ENCODE peak calls at places on chromosomes 3 and 15, in five cellular contexts. One of them, this sample, is unnamed.
A peak's percentile ranks its signal among the peaks of the same experiment; 100 is the strongest.

GRCh38 chr3:11509175-11510000 is 134.3 kb downstream of the VGLL4 start:
- DNase-seq in HepG2: peak; percentile 31
- DNase-seq in HCT116: no peak
- DNase-seq in breast epithelium: peak; percentile 31
- DNase-seq in upper lobe of left lung: peak; percentile 48
- DNase-seq in this sample: peak; percentile 53

GRCh38 chr3:66405701-66406091 is 95.1 kb downstream of the LRIG1 start:
- DNase-seq in HepG2: no peak
- DNase-seq in HCT116: no peak
- DNase-seq in breast epithelium: no peak
- DNase-seq in upper lobe of left lung: peak; percentile 60
- DNase-seq in this sample: no peak

GRCh38 chr3:182800508-182800907 is 7.2 kb downstream of the ATP11B start:
- DNase-seq in HepG2: no peak
- DNase-seq in HCT116: no peak
- DNase-seq in breast epithelium: no peak
- DNase-seq in upper lobe of left lung: no peak
- DNase-seq in this sample: no peak

GRCh38 chr3:19543212-19543841 is 390.7 kb downstream of the EFHB start:
- DNase-seq in HepG2: peak; percentile 15
- DNase-seq in HCT116: peak; percentile 1
- DNase-seq in breast epithelium: no peak
- DNase-seq in upper lobe of left lung: no peak
- DNase-seq in this sample: no peak

GRCh38 chr15:101128191-101128590 is 123.7 kb downstream of the CHSY1 start:
- DNase-seq in HepG2: no peak
- DNase-seq in HCT116: no peak
- DNase-seq in breast epithelium: no peak
- DNase-seq in upper lobe of left lung: no peak
- DNase-seq in this sample: no peak

GRCh38 chr15:32683906-32684584 is 33.8 kb upstream of the GREM1 start:
- DNase-seq in HepG2: no peak
- DNase-seq in HCT116: no peak
- DNase-seq in breast epithelium: no peak
- DNase-seq in upper lobe of left lung: no peak
- DNase-seq in this sample: no peak

GRCh38 chr3:57451150-57451846 is 92.8 kb downstream of the DNAH12 start:
- DNase-seq in HepG2: peak; percentile 6
- DNase-seq in HCT116: no peak
- DNase-seq in breast epithelium: no peak
- DNase-seq in upper lobe of left lung: peak; percentile 3
- DNase-seq in this sample: no peak

GRCh38 chr3:128395500-128396125 is 71.1 kb downstream of the DNAJB8 start:
- DNase-seq in HepG2: no peak
- DNase-seq in HCT116: no peak
- DNase-seq in breast epithelium: no peak
- DNase-seq in upper lobe of left lung: no peak
- DNase-seq in this sample: no peak

GRCh38 chr3:61564405-61565059 is 3.2 kb downstream of the PTPRG start:
- DNase-seq in HepG2: no peak
- DNase-seq in HCT116: no peak
- DNase-seq in breast epithelium: peak; percentile 61
- DNase-seq in upper lobe of left lung: peak; percentile 95
- DNase-seq in this sample: peak; percentile 74

GRCh38 chr15:69056365-69056764 is 41.9 kb downstream of the NOX5 start:
- DNase-seq in HepG2: no peak
- DNase-seq in HCT116: no peak
- DNase-seq in breast epithelium: no peak
- DNase-seq in upper lobe of left lung: no peak
- DNase-seq in this sample: no peak

GRCh38 chr3:148074916-148075315 is 622.8 kb upstream of the AGTR1 start:
- DNase-seq in HepG2: no peak
- DNase-seq in HCT116: no peak
- DNase-seq in breast epithelium: no peak
- DNase-seq in upper lobe of left lung: no peak
- DNase-seq in this sample: no peak

GRCh38 chr3:160403028-160403545 is 3.6 kb downstream of the SMC4 start:
- DNase-seq in HepG2: no peak
- DNase-seq in HCT116: no peak
- DNase-seq in breast epithelium: no peak
- DNase-seq in upper lobe of left lung: no peak
- DNase-seq in this sample: no peak

GRCh38 chr15:31974855-31975421 is 55.4 kb upstream of the CHRNA7 start:
- DNase-seq in HepG2: peak; percentile 25
- DNase-seq in HCT116: no peak
- DNase-seq in breast epithelium: no peak
- DNase-seq in upper lobe of left lung: no peak
- DNase-seq in this sample: no peak

GRCh38 chr3:104604326-104605010 is 762.2 kb upstream of the ALCAM start:
- DNase-seq in HepG2: no peak
- DNase-seq in HCT116: peak; percentile 18
- DNase-seq in breast epithelium: no peak
- DNase-seq in upper lobe of left lung: no peak
- DNase-seq in this sample: no peak

GRCh38 chr3:13013994-13014754 is 59.1 kb downstream of the IQSEC1 start:
- DNase-seq in HepG2: no peak
- DNase-seq in HCT116: no peak
- DNase-seq in breast epithelium: no peak
- DNase-seq in upper lobe of left lung: no peak
- DNase-seq in this sample: no peak

GRCh38 chr3:30344288-30344687 is 262.1 kb upstream of the TGFBR2 start:
- DNase-seq in HepG2: peak; percentile 89
- DNase-seq in HCT116: no peak
- DNase-seq in breast epithelium: no peak
- DNase-seq in upper lobe of left lung: no peak
- DNase-seq in this sample: no peak

GRCh38 chr3:55547086-55547666 is 60.1 kb upstream of the WNT5A start:
- DNase-seq in HepG2: no peak
- DNase-seq in HCT116: no peak
- DNase-seq in breast epithelium: no peak
- DNase-seq in upper lobe of left lung: peak; percentile 50
- DNase-seq in this sample: no peak

GRCh38 chr3:18024715-18025114 is 282.3 kb upstream of the TBC1D5 start:
- DNase-seq in HepG2: no peak
- DNase-seq in HCT116: no peak
- DNase-seq in breast epithelium: no peak
- DNase-seq in upper lobe of left lung: no peak
- DNase-seq in this sample: no peak

GRCh38 chr3:193665370-193665989 is 72.5 kb downstream of the OPA1 start:
- DNase-seq in HepG2: peak; percentile 25
- DNase-seq in HCT116: peak; percentile 23
- DNase-seq in breast epithelium: no peak
- DNase-seq in upper lobe of left lung: no peak
- DNase-seq in this sample: no peak

GRCh38 chr3:47910777-47911440 is 105.3 kb downstream of the MAP4 start:
- DNase-seq in HepG2: peak; percentile 14
- DNase-seq in HCT116: peak; percentile 81
- DNase-seq in breast epithelium: no peak
- DNase-seq in upper lobe of left lung: no peak
- DNase-seq in this sample: no peak

GRCh38 chr3:72340476-72341379 is 507.5 kb downstream of the SHQ1 start:
- DNase-seq in HepG2: no peak
- DNase-seq in HCT116: no peak
- DNase-seq in breast epithelium: no peak
- DNase-seq in upper lobe of left lung: no peak
- DNase-seq in this sample: no peak

GRCh38 chr3:8529197-8529637 is 27.6 kb downstream of the LMCD1 start:
- DNase-seq in HepG2: peak; percentile 59
- DNase-seq in HCT116: no peak
- DNase-seq in breast epithelium: no peak
- DNase-seq in upper lobe of left lung: no peak
- DNase-seq in this sample: no peak

GRCh38 chr3:20148456-20148855 is 37.5 kb downstream of the SGO1 start:
- DNase-seq in HepG2: no peak
- DNase-seq in HCT116: no peak
- DNase-seq in breast epithelium: no peak
- DNase-seq in upper lobe of left lung: no peak
- DNase-seq in this sample: no peak

GRCh38 chr3:154188846-154189245 is 67.7 kb downstream of the ARHGEF26 start:
- DNase-seq in HepG2: no peak
- DNase-seq in HCT116: no peak
- DNase-seq in breast epithelium: no peak
- DNase-seq in upper lobe of left lung: no peak
- DNase-seq in this sample: no peak

GRCh38 chr3:58206406-58207011 is 4.3 kb downstream of the DNASE1L3 start:
- DNase-seq in HepG2: peak; percentile 47
- DNase-seq in HCT116: no peak
- DNase-seq in breast epithelium: no peak
- DNase-seq in upper lobe of left lung: no peak
- DNase-seq in this sample: no peak

GRCh38 chr3:188279696-188280398 is 125.9 kb downstream of the LPP start:
- DNase-seq in HepG2: no peak
- DNase-seq in HCT116: no peak
- DNase-seq in breast epithelium: no peak
- DNase-seq in upper lobe of left lung: no peak
- DNase-seq in this sample: no peak

GRCh38 chr15:28106294-28107110 is 7.4 kb upstream of the OCA2 start:
- DNase-seq in HepG2: no peak
- DNase-seq in HCT116: no peak
- DNase-seq in breast epithelium: no peak
- DNase-seq in upper lobe of left lung: peak; percentile 87
- DNase-seq in this sample: no peak

GRCh38 chr3:197709135-197709534 is 27.6 kb downstream of the RUBCN start:
- DNase-seq in HepG2: no peak
- DNase-seq in HCT116: no peak
- DNase-seq in breast epithelium: no peak
- DNase-seq in upper lobe of left lung: no peak
- DNase-seq in this sample: no peak

GRCh38 chr3:120348065-120348980 is 831 bp downstream of the LRRC58 start:
- DNase-seq in HepG2: peak; percentile 6
- DNase-seq in HCT116: no peak
- DNase-seq in breast epithelium: peak; percentile 24
- DNase-seq in upper lobe of left lung: no peak
- DNase-seq in this sample: no peak

GRCh38 chr3:64349531-64349930 is 124.3 kb upstream of the PRICKLE2 start:
- DNase-seq in HepG2: no peak
- DNase-seq in HCT116: no peak
- DNase-seq in breast epithelium: no peak
- DNase-seq in upper lobe of left lung: no peak
- DNase-seq in this sample: no peak

GRCh38 chr3:42654331-42655201 is 1.1 kb downstream of the ZBTB47 start:
- DNase-seq in HepG2: peak; percentile 44
- DNase-seq in HCT116: no peak
- DNase-seq in breast epithelium: no peak
- DNase-seq in upper lobe of left lung: peak; percentile 93
- DNase-seq in this sample: no peak

GRCh38 chr3:99118381-99118780 is 216.9 kb upstream of the DCBLD2 start:
- DNase-seq in HepG2: no peak
- DNase-seq in HCT116: no peak
- DNase-seq in breast epithelium: no peak
- DNase-seq in upper lobe of left lung: no peak
- DNase-seq in this sample: no peak

GRCh38 chr15:48221885-48222284 is 15.8 kb downstream of the SLC12A1 start:
- DNase-seq in HepG2: no peak
- DNase-seq in HCT116: no peak
- DNase-seq in breast epithelium: no peak
- DNase-seq in upper lobe of left lung: no peak
- DNase-seq in this sample: no peak

GRCh38 chr15:34721802-34722795 is 32.7 kb downstream of the GJD2 start:
- DNase-seq in HepG2: peak; percentile 20
- DNase-seq in HCT116: peak; percentile 7
- DNase-seq in breast epithelium: no peak
- DNase-seq in upper lobe of left lung: peak; percentile 79
- DNase-seq in this sample: no peak

GRCh38 chr3:195872800-195873199 is 35.6 kb downstream of the TNK2 start:
- DNase-seq in HepG2: no peak
- DNase-seq in HCT116: no peak
- DNase-seq in breast epithelium: no peak
- DNase-seq in upper lobe of left lung: peak; percentile 63
- DNase-seq in this sample: no peak
- TF ChIP-seq POLR2AphosphoS5 in HepG2: no peak
- TF ChIP-seq POLR2AphosphoS5 in HCT116: no peak
- TF ChIP-seq POLR2AphosphoS5 in breast epithelium: no peak
- TF ChIP-seq POLR2AphosphoS5 in upper lobe of left lung: no peak
- TF ChIP-seq POLR2AphosphoS5 in this sample: no peak

GRCh38 chr3:171427771-171428320 is 32.4 kb downstream of the TNIK start:
- DNase-seq in HepG2: no peak
- DNase-seq in HCT116: no peak
- DNase-seq in breast epithelium: no peak
- DNase-seq in upper lobe of left lung: no peak
- DNase-seq in this sample: no peak

GRCh38 chr3:171429635-171430034 is 30.6 kb downstream of the TNIK start:
- DNase-seq in HepG2: no peak
- DNase-seq in HCT116: no peak
- DNase-seq in breast epithelium: no peak
- DNase-seq in upper lobe of left lung: no peak
- DNase-seq in this sample: no peak

GRCh38 chr3:171428321-171428787 is 31.9 kb downstream of the TNIK start:
- DNase-seq in HepG2: no peak
- DNase-seq in HCT116: no peak
- DNase-seq in breast epithelium: no peak
- DNase-seq in upper lobe of left lung: no peak
- DNase-seq in this sample: no peak

GRCh38 chr3:171430530-171430929 is 29.7 kb downstream of the TNIK start:
- DNase-seq in HepG2: no peak
- DNase-seq in HCT116: no peak
- DNase-seq in breast epithelium: no peak
- DNase-seq in upper lobe of left lung: no peak
- DNase-seq in this sample: no peak

GRCh38 chr3:171428892-171429291 is 31.3 kb downstream of the TNIK start:
- DNase-seq in HepG2: no peak
- DNase-seq in HCT116: no peak
- DNase-seq in breast epithelium: no peak
- DNase-seq in upper lobe of left lung: no peak
- DNase-seq in this sample: no peak
- H3K27ac ChIP-seq in HepG2: no peak overlapping the region
- H3K27ac ChIP-seq in HCT116: no peak overlapping the region
- H3K27ac ChIP-seq in breast epithelium: no peak overlapping the region
- H3K27ac ChIP-seq in upper lobe of left lung: no peak overlapping the region
- H3K27ac ChIP-seq in this sample: no peak overlapping the region

GRCh38 chr15:78881681-78882080 is 9.0 kb downstream of the MORF4L1 start:
- DNase-seq in HepG2: no peak
- DNase-seq in HCT116: no peak
- DNase-seq in breast epithelium: no peak
- DNase-seq in upper lobe of left lung: no peak
- DNase-seq in this sample: no peak
- H3K4me1 ChIP-seq in HepG2: peaks cover 86% of the 10 kb centered on the region
- H3K4me1 ChIP-seq in HCT116: peaks cover 16% of the 10 kb centered on the region
- H3K4me1 ChIP-seq in breast epithelium: no peaks in the 10 kb centered on the region
- H3K4me1 ChIP-seq in upper lobe of left lung: peaks cover 41% of the 10 kb centered on the region
- H3K4me1 ChIP-seq in this sample: peaks cover 2% of the 10 kb centered on the region

DNA sequence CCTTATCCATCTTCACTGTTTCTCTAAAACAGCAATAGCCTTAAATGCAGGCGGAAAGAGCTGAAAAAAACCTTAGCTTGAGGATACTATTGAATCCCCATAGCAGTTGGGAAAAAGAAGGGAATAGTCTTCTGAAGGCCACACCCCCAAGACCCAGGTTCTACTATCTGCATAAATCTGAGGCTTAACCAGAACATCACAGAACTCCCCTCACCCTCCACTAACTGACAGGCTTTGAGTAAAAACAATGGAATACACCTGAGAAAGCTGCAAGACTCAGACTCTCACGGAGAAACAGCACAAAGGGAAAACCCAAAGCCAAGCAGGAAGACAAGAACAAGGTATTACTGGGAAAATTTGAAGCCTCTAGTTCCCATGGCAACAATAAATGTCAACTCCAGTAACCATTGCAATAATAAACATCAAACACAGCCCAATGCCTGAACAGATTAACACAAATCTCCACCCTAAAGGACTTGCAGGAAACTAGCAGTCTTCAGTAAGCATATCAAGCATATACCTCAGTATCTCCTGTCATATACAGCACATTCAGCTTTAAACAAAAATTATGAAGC is 56.4 kb downstream of the TMCC1 start:
- DNase-seq in HepG2: no peak
- DNase-seq in HCT116: no peak
- DNase-seq in breast epithelium: no peak
- DNase-seq in upper lobe of left lung: no peak
- DNase-seq in this sample: no peak
- TF ChIP-seq POLR2AphosphoS5 in HepG2: no peak
- TF ChIP-seq POLR2AphosphoS5 in HCT116: no peak
- TF ChIP-seq POLR2AphosphoS5 in breast epithelium: no peak
- TF ChIP-seq POLR2AphosphoS5 in upper lobe of left lung: no peak
- TF ChIP-seq POLR2AphosphoS5 in this sample: no peak

This sample was measured in prostate gland.